ENCODE peak calls at places on chromosomes 5 and 9, in eight cellular contexts. M, N, J, B, F, S, Y and K are unnamed samples.

GRCh38 chr9:97510797-97511761 is 9.6 kb downstream of the TMOD1 start:
- DNase-seq in Y (peak; percentile 64), B (peak; percentile 27), J (no peak), F (no peak), M (peak; percentile 28), S (peak; percentile 24), N (no peak), K (no peak)

GRCh38 chr5:172490739-172491461 is 36.6 kb upstream of the SH3PXD2B start:
- DNase-seq in S (no peak), F (no peak), J (no peak), N (no peak), Y (peak; percentile 26), M (no peak), B (no peak), K (no peak)

GRCh38 chr5:39022151-39022550 is 52.0 kb downstream of the RICTOR start:
- DNase-seq in F (no peak), N (no peak), S (no peak), B (no peak), M (no peak), Y (no peak), J (no peak), K (no peak)

GRCh38 chr5:56085205-56085604 is 90.4 kb upstream of the IL6ST start:
- DNase-seq in F (no peak), B (no peak), J (no peak), M (no peak), Y (no peak), S (no peak), N (no peak), K (no peak)

GRCh38 chr9:129547063-129547462 is 73.8 kb downstream of the C9orf50 start:
- DNase-seq in N (no peak), M (no peak), S (no peak), J (peak; percentile 50), Y (no peak), F (no peak), B (no peak), K (no peak)

GRCh38 chr5:147037517-147038205 is 159.1 kb upstream of the PPP2R2B start:
- DNase-seq in F (no peak), M (peak; percentile 20), B (no peak), N (no peak), S (peak; percentile 35), Y (peak; percentile 97), J (no peak), K (no peak)

GRCh38 chr5:157198277-157199058 is 17.8 kb downstream of the ITK start:
- DNase-seq in F (no peak), B (no peak), M (no peak), Y (no peak), J (no peak), N (peak; percentile 43), S (no peak), K (no peak)

GRCh38 chr9:6827370-6827949 is 69.7 kb downstream of the KDM4C start:
- DNase-seq in N (no peak), Y (peak; percentile 38), B (no peak), M (peak; percentile 20), F (no peak), J (no peak), S (no peak), K (no peak)

GRCh38 chr5:41681820-41682219 is 171.4 kb upstream of the PLCXD3 start:
- DNase-seq in M (no peak), J (no peak), N (no peak), F (no peak), Y (no peak), S (no peak), B (no peak), K (no peak)

GRCh38 chr5:112064956-112065355 is 308.0 kb upstream of the NREP start:
- DNase-seq in M (no peak), B (no peak), J (no peak), Y (no peak), N (no peak), S (no peak), F (no peak), K (no peak)

GRCh38 chr5:149162401-149163084 is 21.2 kb downstream of the ABLIM3 start:
- DNase-seq in F (no peak), M (no peak), J (no peak), S (no peak), B (no peak), N (no peak), Y (peak; percentile 69), K (no peak)

GRCh38 chr9:104743377-104743985 is 4.0 kb upstream of the NIPSNAP3A start:
- DNase-seq in Y (peak; percentile 66), J (no peak), F (no peak), N (no peak), S (no peak), B (peak; percentile 16), M (peak; percentile 71), K (no peak)

GRCh38 chr9:33517373-33517772 is 6.7 kb upstream of the ANKRD18B start:
- DNase-seq in N (no peak), F (no peak), S (peak; percentile 5), Y (peak; percentile 59), B (no peak), M (peak; percentile 52), J (no peak), K (no peak)

GRCh38 chr9:36991516-36992134 is 42.4 kb downstream of the PAX5 start:
- DNase-seq in B (no peak), M (no peak), N (no peak), J (no peak), S (no peak), F (no peak), Y (peak; percentile 25), K (no peak)

GRCh38 chr5:43840424-43841232 is 237.6 kb downstream of the NNT start:
- DNase-seq in J (no peak), M (no peak), B (no peak), S (no peak), N (no peak), Y (no peak), F (no peak), K (no peak)

GRCh38 chr5:10649518-10650410 is 85.9 kb downstream of the ANKRD33B start:
- DNase-seq in S (no peak), F (no peak), Y (no peak), J (no peak), M (no peak), B (no peak), N (no peak), K (no peak)

GRCh38 chr5:147369742-147370374 is 135.0 kb downstream of the STK32A start:
- DNase-seq in B (no peak), S (no peak), F (no peak), N (no peak), J (no peak), Y (peak; percentile 36), M (peak; percentile 12), K (no peak)

GRCh38 chr9:137220317-137221094 is 1.5 kb downstream of the RNF208 start:
- DNase-seq in F (no peak), S (no peak), B (no peak), Y (no peak), J (no peak), M (no peak), N (no peak), K (no peak)

GRCh38 chr5:57825026-57825683 is 342.5 kb upstream of the ACTBL2 start:
- DNase-seq in J (no peak), S (peak; percentile 47), F (no peak), M (peak; percentile 93), B (no peak), N (no peak), Y (peak; percentile 90), K (no peak)

GRCh38 chr5:82327961-82328360 is 49.8 kb upstream of the RPS23 start:
- DNase-seq in N (no peak), F (no peak), Y (no peak), J (no peak), S (no peak), B (no peak), M (peak; percentile 82), K (no peak)

GRCh38 chr9:103649086-103649485 is 445.0 kb upstream of the SMC2 start:
- DNase-seq in J (no peak), F (no peak), S (no peak), N (no peak), Y (no peak), B (no peak), M (no peak), K (no peak)

GRCh38 chr9:14692536-14692917 is 705 bp downstream of the ZDHHC21 start:
- DNase-seq in Y (no peak), B (no peak), S (no peak), F (no peak), J (no peak), N (no peak), M (no peak), K (no peak)

GRCh38 chr5:111127453-111128195 is 35.5 kb downstream of the WDR36 start:
- DNase-seq in Y (peak; percentile 67), N (no peak), F (no peak), B (no peak), S (no peak), J (no peak), M (no peak), K (no peak)

GRCh38 chr9:1200847-1201251 is 150.7 kb downstream of the DMRT2 start:
- DNase-seq in B (peak; percentile 27), M (no peak), Y (no peak), J (no peak), F (no peak), S (no peak), N (no peak), K (peak; percentile 41)

GRCh38 chr9:38656896-38657295 is 36.5 kb upstream of the ANKRD18A start:
- DNase-seq in Y (no peak), F (no peak), S (no peak), N (no peak), J (no peak), B (no peak), M (no peak), K (no peak)

GRCh38 chr9:2570615-2571479 is 50.7 kb upstream of the VLDLR start:
- DNase-seq in S (peak; percentile 29), Y (peak; percentile 69), M (peak; percentile 48), N (no peak), B (peak; percentile 95), J (peak; percentile 91), F (no peak), K (peak; percentile 90)

GRCh38 chr9:33676746-33677505 is 118.4 kb upstream of the PRSS3 start:
- DNase-seq in J (peak; percentile 75), S (no peak), B (peak; percentile 11), M (peak; percentile 5), Y (no peak), F (peak; percentile 55), N (no peak), K (peak; percentile 25)

GRCh38 chr9:81405199-81405598 is 284.1 kb downstream of the TLE1 start:
- DNase-seq in Y (no peak), J (no peak), F (no peak), B (no peak), M (no peak), N (no peak), S (no peak), K (no peak)

GRCh38 chr9:35842795-35843194 is 13.8 kb downstream of the TMEM8B start:
- DNase-seq in Y (no peak), F (no peak), S (no peak), M (no peak), N (no peak), J (no peak), B (no peak), K (no peak)

GRCh38 chr5:39376293-39376714 is 12.0 kb upstream of the C9 start:
- DNase-seq in N (no peak), Y (peak; percentile 71), F (peak; percentile 15), J (no peak), B (peak; percentile 48), M (no peak), S (peak; percentile 15), K (no peak)

GRCh38 chr5:20276061-20276958 is 288.3 kb upstream of the CDH18 start:
- DNase-seq in N (no peak), S (peak; percentile 25), F (no peak), J (no peak), B (no peak), Y (peak; percentile 89), M (peak; percentile 29), K (no peak)

GRCh38 chr5:138490648-138491283 is 25.5 kb downstream of the EGR1 start:
- DNase-seq in F (no peak), Y (no peak), B (no peak), S (no peak), M (no peak), N (no peak), J (no peak), K (no peak)

GRCh38 chr5:56302027-56302426 is 68.9 kb upstream of the ANKRD55 start:
- DNase-seq in M (no peak), B (no peak), J (no peak), S (no peak), Y (no peak), F (no peak), N (no peak), K (no peak)

GRCh38 chr5:95858023-95858461 is 35.5 kb upstream of the GLRX start:
- DNase-seq in S (no peak), Y (no peak), B (peak; percentile 38), N (no peak), J (no peak), F (no peak), M (peak; percentile 95), K (peak; percentile 70)